ENCODE peak calls at places on chromosome 18, in nine cellular contexts. O, H, Y, I, M, B, F, N and J are unnamed samples.

GRCh38 chr18:58080516-58080915 is 36.5 kb downstream of the NEDD4L start:
- DNase-seq in O (no peak), H (no peak), Y (no peak), I (no peak), M (no peak), B (no peak), F (no peak), N (no peak), J (peak)

GRCh38 chr18:58668211-58668610 is 3.1 kb upstream of the MALT1 start:
- DNase-seq in O (no peak), H (no peak), Y (no peak), I (no peak), M (peak), B (no peak), F (no peak), N (no peak), J (no peak)

GRCh38 chr18:79629249-79629558 is 50.4 kb upstream of the CTDP1 start:
- DNase-seq in O (no peak), H (no peak), Y (no peak), I (peak), M (no peak), B (no peak), F (no peak), N (no peak), J (no peak)

GRCh38 chr18:6746386-6746960 is 17.0 kb downstream of the ARHGAP28 start:
- DNase-seq in O (no peak), H (no peak), Y (no peak), I (no peak), M (peak), B (no peak), F (no peak), N (no peak), J (no peak)

GRCh38 chr18:11909081-11909410 is 929 bp upstream of the MPPE1 start:
- DNase-seq in O (no peak), H (no peak), Y (no peak), I (no peak), M (no peak), B (no peak), F (no peak), N (no peak), J (no peak)

GRCh38 chr18:44039216-44039615 is 641.5 kb upstream of the SETBP1 start:
- DNase-seq in O (peak), H (peak), Y (no peak), I (no peak), M (no peak), B (no peak), F (no peak), N (no peak), J (no peak)

GRCh38 chr18:48833701-48834394 is 116.9 kb downstream of the SMAD7 start:
- DNase-seq in O (peak), H (peak), Y (peak), I (no peak), M (peak), B (peak), F (no peak), N (peak), J (no peak)

GRCh38 chr18:45449761-45450227 is 165.5 kb upstream of the SLC14A2 start:
- DNase-seq in O (peak), H (peak), Y (no peak), I (peak), M (no peak), B (no peak), F (peak), N (no peak), J (no peak)

GRCh38 chr18:59233017-59233410 is 13.1 kb downstream of the GRP start:
- DNase-seq in O (peak), H (no peak), Y (no peak), I (no peak), M (peak), B (no peak), F (no peak), N (no peak), J (no peak)

GRCh38 chr18:11511434-11512095 is 97.8 kb upstream of the SLC35G4 start:
- DNase-seq in O (no peak), H (no peak), Y (no peak), I (no peak), M (no peak), B (no peak), F (no peak), N (peak), J (no peak)

GRCh38 chr18:57022716-57023115 is 124.2 kb upstream of the BOD1L2 start:
- DNase-seq in O (no peak), H (no peak), Y (no peak), I (no peak), M (no peak), B (no peak), F (no peak), N (no peak), J (no peak)

GRCh38 chr18:49910986-49911385 is 97.7 kb upstream of the ACAA2 start:
- DNase-seq in O (no peak), H (no peak), Y (no peak), I (no peak), M (no peak), B (no peak), F (no peak), N (no peak), J (peak)

GRCh38 chr18:55763298-55763697 is 175.3 kb upstream of the TCF4 start:
- DNase-seq in O (peak), H (no peak), Y (no peak), I (no peak), M (peak), B (no peak), F (no peak), N (no peak), J (peak)

GRCh38 chr18:48402953-48403352 is 6.2 kb downstream of the ZBTB7C start:
- DNase-seq in O (peak), H (no peak), Y (no peak), I (no peak), M (peak), B (no peak), F (no peak), N (no peak), J (no peak)

GRCh38 chr18:58491773-58492752 is 136.8 kb downstream of the ALPK2 start:
- DNase-seq in O (no peak), H (no peak), Y (no peak), I (peak), M (no peak), B (no peak), F (no peak), N (no peak), J (no peak)

GRCh38 chr18:24126155-24126947 is 12.5 kb upstream of the CABYR start:
- DNase-seq in O (peak), H (peak), Y (no peak), I (no peak), M (no peak), B (no peak), F (no peak), N (no peak), J (no peak)

GRCh38 chr18:65748321-65748720 is 2.5 kb upstream of the CDH7 start:
- DNase-seq in O (no peak), H (no peak), Y (no peak), I (no peak), M (peak), B (no peak), F (no peak), N (no peak), J (peak)

GRCh38 chr18:61887838-61888237 is 5.0 kb downstream of the RNF152 start:
- DNase-seq in O (no peak), H (no peak), Y (no peak), I (no peak), M (no peak), B (no peak), F (no peak), N (no peak), J (no peak)

GRCh38 chr18:24219561-24220317 is 80.9 kb downstream of the CABYR start:
- DNase-seq in O (no peak), H (no peak), Y (no peak), I (no peak), M (no peak), B (no peak), F (no peak), N (no peak), J (peak)

GRCh38 chr18:44798433-44799048 is 117.9 kb downstream of the SETBP1 start:
- DNase-seq in O (no peak), H (no peak), Y (peak), I (no peak), M (no peak), B (no peak), F (no peak), N (no peak), J (no peak)

GRCh38 chr18:22517356-22517755 is 99.6 kb upstream of the CTAGE1 start:
- DNase-seq in O (peak), H (peak), Y (no peak), I (no peak), M (no peak), B (no peak), F (no peak), N (no peak), J (no peak)

GRCh38 chr18:46199515-46200147 is 95.4 kb downstream of the HAUS1 start:
- DNase-seq in O (peak), H (peak), Y (no peak), I (no peak), M (no peak), B (no peak), F (no peak), N (no peak), J (no peak)

GRCh38 chr18:69617888-69618287 is 217.2 kb downstream of the DOK6 start:
- DNase-seq in O (no peak), H (peak), Y (no peak), I (no peak), M (peak), B (no peak), F (no peak), N (no peak), J (no peak)

GRCh38 chr18:5975111-5975622 is 79.8 kb upstream of the TMEM200C start:
- DNase-seq in O (peak), H (peak), Y (no peak), I (no peak), M (peak), B (no peak), F (no peak), N (peak), J (no peak)